ENCODE peak calls at places on chromosome 14, in six cellular contexts. G is neural progenitor cell, C is GM23248, R is HCT116, T is SK-N-SH, M is MM.1S. D is an unnamed sample. For H3K4me1, the result is how much of the 10 kb centered on the place peaks cover.

GRCh38 chr14:94051115-94051514 is 25.0 kb downstream of the OTUB2 start:
- DNase-seq in M (no peak), G (peak), R (no peak), C (peak), T (no peak), D (peak)

GRCh38 chr14:85250369-85250768 is 279.6 kb upstream of the FLRT2 start:
- DNase-seq in C (no peak), R (no peak), M (no peak), T (peak), G (peak), D (peak)

GRCh38 chr14:67957925-67958324 is 138.3 kb downstream of the RAD51B start:
- DNase-seq in G (no peak), T (no peak), M (no peak), C (no peak), R (no peak), D (no peak)

GRCh38 chr14:68458253-68458652 is 334.6 kb downstream of the ZFP36L1 start:
- DNase-seq in R (no peak), T (no peak), G (no peak), M (no peak), C (no peak), D (no peak)

GRCh38 chr14:102187044-102187443 is 47.3 kb downstream of the WDR20 start:
- DNase-seq in R (peak), M (no peak), C (peak), G (no peak), T (no peak), D (peak)

GRCh38 chr14:74737753-74738325 is 24.9 kb downstream of the FCF1 start:
- DNase-seq in R (no peak), M (no peak), G (no peak), T (no peak), C (peak), D (no peak)

GRCh38 chr14:50407089-50407813 is 10.6 kb upstream of the CDKL1 start:
- DNase-seq in M (no peak), R (no peak), T (no peak), C (peak), G (no peak), D (peak)

GRCh38 chr14:92967346-92967926 is 44.5 kb downstream of the CHGA start:
- DNase-seq in R (no peak), T (no peak), G (no peak), M (no peak), C (peak), D (no peak)

GRCh38 chr14:29016050-29016900 is 249.7 kb downstream of the FOXG1 start:
- DNase-seq in C (peak), M (peak), T (peak), R (no peak), G (peak), D (peak)

GRCh38 chr14:64726585-64726890 is 22.3 kb downstream of the PLEKHG3 start:
- DNase-seq in C (peak), T (no peak), M (peak), R (peak), G (no peak), D (peak)

GRCh38 chr14:43729149-43729548 is 777.9 kb downstream of the FSCB start:
- DNase-seq in M (no peak), G (peak), R (no peak), T (no peak), C (no peak), D (no peak)

GRCh38 chr14:94880805-94881204 is 110.9 kb upstream of the GSC start:
- DNase-seq in T (no peak), C (no peak), M (no peak), R (no peak), G (no peak), D (no peak)

GRCh38 chr14:70909788-70910614 is 2.7 kb downstream of the PCNX1 start:
- DNase-seq in G (peak), M (no peak), C (peak), R (no peak), T (no peak), D (no peak)

DNA sequence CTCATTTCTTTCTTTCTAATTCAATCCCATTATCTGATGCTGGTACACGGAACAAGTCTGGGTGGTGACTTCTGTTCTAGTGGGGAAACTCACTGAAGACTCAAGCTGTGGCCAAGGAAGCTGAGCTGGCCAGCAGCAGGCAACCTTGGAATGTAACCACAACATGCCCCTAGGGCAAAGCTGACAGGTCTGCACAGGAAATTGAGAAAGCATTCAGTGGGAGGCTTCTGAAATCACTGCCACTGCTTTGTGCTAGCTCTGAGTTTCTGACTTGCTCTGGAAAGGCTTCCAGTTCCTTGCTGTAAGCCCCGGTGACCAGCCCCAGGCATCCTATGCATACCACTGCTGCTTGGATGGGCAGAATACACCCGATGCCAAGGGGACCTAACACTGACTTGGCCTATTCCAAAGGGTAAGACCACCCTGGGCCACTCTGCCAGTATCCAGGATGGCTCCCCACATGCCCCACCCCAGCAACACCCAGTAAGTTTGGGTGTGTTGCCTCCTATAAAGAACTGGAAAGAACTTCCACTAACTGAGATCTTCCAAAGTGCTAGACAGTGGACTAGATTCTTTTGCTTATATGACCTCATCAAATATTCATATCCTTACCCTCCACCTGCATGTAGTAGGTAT is 84.5 kb upstream of the CDKN3 start:
- DNase-seq in G (no peak), T (no peak), C (peak), R (peak), M (no peak), D (peak)
- TF ChIP-seq EZH2phosphoT487 in G (no peak), T (no peak), C (peak), R (no peak), M (no peak), D (no peak)

DNA sequence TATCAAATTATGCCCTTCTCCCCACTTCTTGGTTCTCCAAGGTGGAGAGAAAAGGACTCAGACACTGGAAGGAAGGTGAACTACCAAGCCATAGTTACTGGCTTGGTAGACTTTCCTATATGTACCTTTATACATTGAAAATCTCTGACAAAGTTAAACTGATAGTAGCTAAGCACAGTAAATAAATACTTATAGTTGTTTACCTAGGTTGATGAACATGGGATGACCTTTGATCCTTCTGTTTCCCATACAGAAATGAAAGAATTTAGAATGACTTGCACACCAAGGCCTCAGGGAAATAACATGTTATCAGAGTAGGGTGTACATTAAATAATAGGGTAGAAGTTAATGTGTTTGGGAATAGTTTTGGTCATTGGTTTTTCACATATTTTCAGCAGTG is 6.7 kb downstream of the ARHGAP5 start:
- DNase-seq in C (no peak), G (no peak), R (no peak), M (no peak), T (no peak), D (no peak)
- H3K4me1 ChIP-seq in C (under half), G (half or more), R (half or more), M (under half), T (under half), D (under half)

DNA sequence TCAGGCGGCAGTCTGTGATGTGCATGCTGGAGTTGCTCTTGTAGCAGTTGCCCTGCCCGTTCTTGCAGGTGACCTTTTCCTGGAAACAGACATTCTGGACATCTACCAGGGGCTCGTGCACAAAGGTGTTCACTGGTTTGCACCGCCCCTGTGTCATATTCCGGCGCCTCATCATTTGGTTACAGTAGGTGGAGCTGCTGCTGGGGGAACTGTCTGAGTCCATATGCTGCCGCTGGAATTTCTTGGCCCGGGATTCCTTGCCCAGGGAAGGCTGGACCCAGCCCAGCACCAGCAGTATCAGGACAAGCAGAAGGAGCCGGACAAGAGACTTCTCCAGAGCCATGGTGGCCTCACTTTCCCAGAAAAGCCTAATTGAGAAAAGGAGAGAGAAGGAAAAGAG is 918 bp downstream of the RNASE1 start:
- DNase-seq in R (no peak), C (no peak), G (no peak), M (no peak), T (no peak), D (no peak)
- TF ChIP-seq EZH2phosphoT487 in R (no peak), C (no peak), G (no peak), M (no peak), T (no peak), D (no peak)

DNA sequence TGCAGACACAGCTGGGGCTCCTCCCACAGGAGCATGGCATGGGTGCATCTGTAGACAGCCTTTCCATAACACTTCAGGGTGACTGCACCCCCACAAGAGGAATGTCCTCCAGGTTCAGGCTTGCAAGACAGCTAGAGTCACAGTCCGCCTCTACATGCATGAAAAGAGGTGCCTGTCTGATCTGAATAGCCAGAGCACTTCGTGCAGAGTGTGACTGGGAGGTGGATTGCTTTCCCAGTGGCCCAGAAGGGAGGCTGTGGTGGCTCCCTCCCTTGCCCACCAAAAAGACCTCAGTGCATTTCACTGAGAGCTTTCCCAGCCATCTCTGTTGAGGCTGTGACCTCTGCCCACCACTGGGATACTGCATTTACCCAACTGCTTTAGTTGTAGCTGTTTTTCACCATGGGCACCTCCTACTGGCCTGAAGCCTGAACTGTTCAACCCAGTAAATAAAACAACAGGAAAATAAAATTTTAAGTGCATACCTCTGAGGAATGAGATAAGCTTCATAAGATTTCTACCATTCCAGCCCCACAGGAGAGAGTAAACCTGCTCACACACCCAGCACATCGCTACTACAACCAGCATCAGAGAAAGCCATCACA is 14.1 kb downstream of the CEP128 start:
- DNase-seq in R (no peak), G (no peak), T (no peak), C (no peak), M (no peak), D (no peak)
- H3K4me1 ChIP-seq in R (under half), G (under half), T (under half), C (under half), M (under half), D (under half)

GRCh38 chr14:31283153-31283552 is 75.6 kb upstream of the HECTD1 start:
- DNase-seq in M (no peak), T (no peak), C (no peak), G (no peak), R (no peak), D (no peak)

GRCh38 chr14:31291210-31291609 is 83.6 kb upstream of the HECTD1 start:
- DNase-seq in T (no peak), M (no peak), R (no peak), G (no peak), C (no peak), D (no peak)

GRCh38 chr14:31287294-31287972 is 79.8 kb upstream of the HECTD1 start:
- DNase-seq in G (no peak), C (no peak), M (no peak), T (no peak), R (no peak), D (no peak)

GRCh38 chr14:31283568-31284252 is 76.1 kb upstream of the HECTD1 start:
- DNase-seq in M (no peak), R (no peak), C (no peak), T (no peak), G (no peak), D (no peak)

DNA sequence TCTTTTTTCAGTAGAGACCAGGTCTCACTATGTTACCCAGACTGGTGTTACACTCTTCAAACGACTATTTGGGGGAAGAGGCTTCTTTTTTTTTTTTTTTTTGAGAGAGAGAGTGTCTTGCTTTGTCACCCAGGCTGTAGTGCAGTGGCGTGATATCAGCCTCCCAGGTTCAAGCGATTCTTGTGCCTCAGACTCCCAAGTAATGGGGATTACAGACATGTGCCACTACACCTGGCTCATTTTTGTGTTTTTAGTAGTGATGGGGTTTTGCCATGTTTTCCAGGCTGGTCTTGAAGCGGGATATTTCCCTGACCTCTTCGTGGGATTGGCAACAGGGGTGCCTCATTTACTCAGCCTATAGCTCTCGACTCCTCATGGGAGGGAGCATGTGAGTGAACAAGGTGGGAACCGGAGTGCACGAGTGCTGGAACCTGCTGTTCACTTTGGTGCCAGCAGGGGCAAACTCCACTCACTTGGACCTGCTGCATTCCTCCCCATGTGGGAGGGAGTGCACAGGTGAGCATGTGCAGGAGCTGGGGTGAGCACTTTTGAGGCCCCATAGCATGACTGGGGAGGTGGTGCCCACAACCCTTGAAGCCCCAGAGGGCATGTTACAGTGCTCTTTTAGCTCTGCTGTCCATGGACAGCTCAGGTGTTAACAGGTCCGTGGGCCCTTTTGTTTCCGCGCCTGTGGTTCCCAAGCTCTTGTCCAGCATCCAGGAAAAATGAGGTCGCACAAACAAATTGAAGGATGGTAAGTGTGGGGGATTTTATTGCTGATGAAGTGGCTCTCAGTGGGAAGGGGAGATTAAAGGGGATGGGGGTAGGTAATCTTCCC is 79.1 kb upstream of the HECTD1 start:
- DNase-seq in G (peak), R (peak), T (no peak), M (no peak), C (no peak), D (peak)
- TF ChIP-seq EZH2phosphoT487 in G (no peak), R (no peak), T (no peak), M (no peak), C (no peak), D (no peak)

D was measured in hepatocyte.